ENCODE peak calls at places on chromosomes 1 and 21, in ten cellular contexts. E is nephron progenitor cell; M is A549; G is astrocyte of the spinal cord; S is psoas muscle; O is left lung; K is RWPE1; R is central memory CD4-positive, alpha-beta T cell; J is NCI-H1092 treated with DMSO at 0.1 percent for 48 hours; U is BE2C. D is an unnamed sample.

GRCh38 chr21:44845418-44846200 is 27.7 kb upstream of the SUMO3 start:
- DNase-seq in M (peak; percentile 60), R (peak; percentile 45), O (peak; percentile 67), U (peak; percentile 83), K (peak; percentile 63), G (peak; percentile 48), S (peak; percentile 77), E (peak; percentile 81), J (peak; percentile 47), D (no peak)

GRCh38 chr1:25017436-25018109 is 87.5 kb upstream of the RUNX3 start:
- DNase-seq in S (no peak), R (no peak), K (no peak), J (no peak), E (peak; percentile 45), G (peak; percentile 62), U (no peak), O (no peak), M (peak; percentile 23), D (no peak)

GRCh38 chr1:203791498-203791897 is 3.9 kb upstream of the ZBED6 start:
- DNase-seq in O (no peak), S (no peak), E (no peak), K (no peak), U (no peak), M (no peak), J (no peak), G (no peak), R (no peak), D (no peak)

GRCh38 chr1:12359734-12360133 is 129.9 kb downstream of the VPS13D start:
- DNase-seq in R (no peak), E (no peak), G (no peak), J (no peak), U (no peak), S (no peak), K (no peak), O (no peak), M (no peak), D (no peak)

GRCh38 chr1:58844176-58844575 is 60.3 kb upstream of the JUN start:
- DNase-seq in R (no peak), M (no peak), G (peak; percentile 25), K (no peak), E (no peak), J (no peak), O (no peak), S (no peak), U (no peak), D (no peak)

GRCh38 chr1:43963890-43964289 is 5.9 kb upstream of the DPH2 start:
- DNase-seq in S (no peak), O (no peak), R (no peak), G (no peak), K (no peak), U (no peak), J (no peak), E (no peak), M (no peak), D (no peak)

GRCh38 chr1:27166351-27166802 is 11.5 kb upstream of the SLC9A1 start:
- DNase-seq in E (no peak), O (no peak), R (no peak), J (no peak), M (no peak), K (no peak), G (no peak), S (no peak), U (no peak), D (no peak)

GRCh38 chr1:111704240-111704639 is 35.0 kb downstream of the INKA2 start:
- DNase-seq in J (no peak), U (no peak), G (no peak), O (no peak), R (no peak), K (no peak), M (no peak), E (no peak), S (no peak), D (no peak)

GRCh38 chr1:40774266-40774998 is 9.2 kb upstream of the KCNQ4 start:
- DNase-seq in G (peak; percentile 17), R (peak; percentile 51), M (peak; percentile 48), K (peak; percentile 23), U (peak; percentile 68), O (no peak), S (no peak), E (peak; percentile 76), J (no peak), D (no peak)

GRCh38 chr1:94396356-94396755 is 21.8 kb upstream of the ABCD3 start:
- DNase-seq in U (peak; percentile 21), O (no peak), E (peak; percentile 9), S (no peak), M (no peak), J (no peak), K (no peak), G (no peak), R (no peak), D (no peak)

GRCh38 chr1:34532113-34532512 is 222.7 kb upstream of the GJB5 start:
- DNase-seq in R (no peak), S (no peak), M (no peak), E (no peak), O (no peak), J (no peak), K (no peak), G (no peak), U (no peak), D (no peak)

GRCh38 chr1:33219886-33220661 is 36.2 kb upstream of the ZNF362 start:
- DNase-seq in G (peak; percentile 10), J (no peak), K (peak; percentile 92), S (no peak), U (no peak), M (no peak), E (no peak), R (no peak), O (no peak), D (no peak)

GRCh38 chr1:39158330-39159086 is 46.0 kb upstream of the MACF1 start:
- DNase-seq in G (peak; percentile 69), E (peak; percentile 26), M (peak; percentile 85), O (peak; percentile 57), J (peak; percentile 68), K (no peak), U (no peak), R (no peak), S (no peak), D (no peak)

GRCh38 chr1:161309868-161310267 is at the start of gene MPZ:
- DNase-seq in J (no peak), R (no peak), U (no peak), S (no peak), M (no peak), G (no peak), O (no peak), K (no peak), E (no peak), D (no peak)

GRCh38 chr1:59296358-59297256 is at the start of gene FGGY:
- DNase-seq in S (peak; percentile 97), U (peak; percentile 88), G (peak; percentile 99), M (peak; percentile 96), J (peak; percentile 94), E (peak; percentile 88), K (peak; percentile 96), O (peak; percentile 99), R (peak; percentile 80), D (peak; percentile 47)

GRCh38 chr1:160680399-160680798 is 31.2 kb downstream of the CD48 start:
- DNase-seq in O (no peak), J (no peak), E (no peak), K (no peak), R (no peak), M (no peak), G (no peak), U (no peak), S (no peak), D (no peak)

GRCh38 chr1:151715726-151716404 is 738 bp downstream of the CELF3 start:
- DNase-seq in G (no peak), K (no peak), O (no peak), R (no peak), J (peak; percentile 79), M (no peak), E (peak; percentile 39), S (no peak), U (peak; percentile 89), D (no peak)

GRCh38 chr1:53198241-53198651 is 1.6 kb downstream of the CPT2 start:
- DNase-seq in G (no peak), R (no peak), K (no peak), M (no peak), U (no peak), O (no peak), S (no peak), E (no peak), J (no peak), D (no peak)

GRCh38 chr1:55249646-55250398 is 34.7 kb upstream of the USP24 start:
- DNase-seq in J (no peak), M (no peak), G (no peak), K (no peak), O (no peak), R (no peak), E (no peak), S (no peak), U (no peak), D (no peak)

GRCh38 chr1:237756304-237756967 is 134.3 kb downstream of the ZP4 start:
- DNase-seq in U (no peak), S (no peak), O (no peak), G (no peak), E (no peak), M (peak; percentile 13), J (peak; percentile 88), K (no peak), R (no peak), D (no peak)

GRCh38 chr1:15975358-15975804 is 520 bp downstream of the ZBTB17 start:
- DNase-seq in S (peak; percentile 69), K (peak; percentile 37), M (peak; percentile 44), U (peak; percentile 65), O (peak; percentile 54), G (peak; percentile 36), E (peak; percentile 80), R (no peak), J (peak; percentile 55), D (no peak)

GRCh38 chr1:235069171-235069570 is 59.5 kb downstream of the TOMM20 start:
- DNase-seq in M (no peak), R (no peak), U (no peak), G (no peak), J (no peak), O (no peak), S (no peak), K (no peak), E (no peak), D (no peak)

GRCh38 chr1:4972761-4973320 is 318.4 kb downstream of the AJAP1 start:
- DNase-seq in E (no peak), J (no peak), U (no peak), R (no peak), S (no peak), K (no peak), G (no peak), M (no peak), O (no peak), D (no peak)

GRCh38 chr1:197127513-197127912 is 19.0 kb downstream of the ASPM start:
- DNase-seq in J (no peak), U (no peak), S (no peak), O (no peak), M (no peak), G (no peak), E (no peak), K (no peak), R (no peak), D (no peak)

D was measured in cortex of kidney.